ENCODE peak calls at places on chromosomes 16 and 17, in five cellular contexts. One of them, this sample, is unnamed.

GRCh38 chr17:39750131-39751015 is 12.6 kb downstream of the GRB7 start:
- DNase-seq in fibroblast of lung: no peak
- DNase-seq in endothelial cell of umbilical vein: no peak
- DNase-seq in stomach: no peak
- DNase-seq in body of pancreas: peak; percentile 84
- DNase-seq in this sample: no peak

GRCh38 chr17:5500804-5501391 is 14.5 kb downstream of the MIS12 start:
- DNase-seq in fibroblast of lung: peak; percentile 90
- DNase-seq in endothelial cell of umbilical vein: peak; percentile 85
- DNase-seq in stomach: peak; percentile 58
- DNase-seq in body of pancreas: peak; percentile 44
- DNase-seq in this sample: no peak

GRCh38 chr17:77352441-77352840 is 211.7 kb downstream of the SEC14L1 start:
- DNase-seq in fibroblast of lung: no peak
- DNase-seq in endothelial cell of umbilical vein: no peak
- DNase-seq in stomach: peak; percentile 14
- DNase-seq in body of pancreas: no peak
- DNase-seq in this sample: no peak

GRCh38 chr17:48555616-48556533 is 11.0 kb upstream of the HOXB2 start:
- DNase-seq in fibroblast of lung: peak; percentile 70
- DNase-seq in endothelial cell of umbilical vein: peak; percentile 43
- DNase-seq in stomach: no peak
- DNase-seq in body of pancreas: no peak
- DNase-seq in this sample: no peak

GRCh38 chr16:47905771-47906170 is 250.0 kb downstream of the ABCC12 start:
- DNase-seq in fibroblast of lung: peak; percentile 79
- DNase-seq in endothelial cell of umbilical vein: no peak
- DNase-seq in stomach: no peak
- DNase-seq in body of pancreas: no peak
- DNase-seq in this sample: no peak

GRCh38 chr17:51119415-51120356 is 982 bp downstream of the SPAG9 start:
- DNase-seq in fibroblast of lung: peak; percentile 36
- DNase-seq in endothelial cell of umbilical vein: peak; percentile 65
- DNase-seq in stomach: peak; percentile 44
- DNase-seq in body of pancreas: peak; percentile 49
- DNase-seq in this sample: no peak

GRCh38 chr16:66154801-66155200 is 211.7 kb upstream of the CDH5 start:
- DNase-seq in fibroblast of lung: peak; percentile 27
- DNase-seq in endothelial cell of umbilical vein: no peak
- DNase-seq in stomach: no peak
- DNase-seq in body of pancreas: no peak
- DNase-seq in this sample: no peak

GRCh38 chr16:81583893-81584705 is 139.5 kb downstream of the CMIP start:
- DNase-seq in fibroblast of lung: peak; percentile 88
- DNase-seq in endothelial cell of umbilical vein: no peak
- DNase-seq in stomach: peak; percentile 68
- DNase-seq in body of pancreas: no peak
- DNase-seq in this sample: no peak

GRCh38 chr16:3004319-3004718 is 8.4 kb upstream of the CLDN9 start:
- DNase-seq in fibroblast of lung: no peak
- DNase-seq in endothelial cell of umbilical vein: no peak
- DNase-seq in stomach: no peak
- DNase-seq in body of pancreas: no peak
- DNase-seq in this sample: no peak

GRCh38 chr17:78132086-78132676 is 1.6 kb downstream of the TMC8 start:
- DNase-seq in fibroblast of lung: no peak
- DNase-seq in endothelial cell of umbilical vein: no peak
- DNase-seq in stomach: peak; percentile 63
- DNase-seq in body of pancreas: peak; percentile 37
- DNase-seq in this sample: no peak

GRCh38 chr17:76102944-76103273 is 678 bp downstream of the EXOC7 start:
- DNase-seq in fibroblast of lung: no peak
- DNase-seq in endothelial cell of umbilical vein: no peak
- DNase-seq in stomach: no peak
- DNase-seq in body of pancreas: no peak
- DNase-seq in this sample: peak; percentile 25

GRCh38 chr17:66647391-66647983 is 187.4 kb upstream of the CACNG5 start:
- DNase-seq in fibroblast of lung: no peak
- DNase-seq in endothelial cell of umbilical vein: no peak
- DNase-seq in stomach: no peak
- DNase-seq in body of pancreas: no peak
- DNase-seq in this sample: no peak

GRCh38 chr17:76277300-76278267 is 12.4 kb downstream of the UBALD2 start:
- DNase-seq in fibroblast of lung: no peak
- DNase-seq in endothelial cell of umbilical vein: no peak
- DNase-seq in stomach: no peak
- DNase-seq in body of pancreas: no peak
- DNase-seq in this sample: no peak

DNA sequence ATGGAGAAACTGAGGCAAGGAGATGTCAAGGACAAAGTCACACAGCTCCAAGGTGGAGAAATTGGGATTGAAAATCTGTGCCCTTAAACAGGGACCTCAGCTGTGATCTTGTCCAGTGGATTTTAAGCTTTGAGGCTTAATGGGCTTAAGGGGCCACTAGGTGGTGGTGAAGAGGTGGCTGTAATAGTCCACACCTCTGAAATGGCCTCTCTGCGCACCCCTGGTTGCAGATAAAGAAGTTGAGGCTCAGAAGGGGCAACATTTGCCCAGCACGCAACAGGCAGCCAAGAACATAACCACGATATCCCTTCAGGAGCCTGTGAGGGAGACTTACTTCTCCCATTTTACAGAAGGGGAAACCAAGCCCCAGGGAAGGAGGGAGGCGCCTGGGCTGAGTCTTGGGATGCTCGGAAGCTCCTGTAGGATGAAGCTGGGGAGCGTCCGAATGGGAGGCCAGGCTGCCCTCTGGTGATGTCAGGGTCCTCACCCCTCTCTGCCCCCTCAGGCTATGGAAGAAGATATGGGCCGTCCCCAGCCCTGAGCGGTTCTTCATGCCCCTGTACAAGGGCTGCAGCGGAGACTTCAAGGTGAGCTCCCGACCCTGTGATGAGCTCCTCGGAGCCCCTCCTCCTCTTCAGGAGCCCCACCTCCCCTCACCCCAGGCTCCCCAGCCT is 43.7 kb downstream of the IL21R start:
- DNase-seq in fibroblast of lung: no peak
- DNase-seq in endothelial cell of umbilical vein: no peak
- DNase-seq in stomach: no peak
- DNase-seq in body of pancreas: no peak
- DNase-seq in this sample: no peak
- TF ChIP-seq CTCF in fibroblast of lung: no peak
- TF ChIP-seq CTCF in endothelial cell of umbilical vein: no peak
- TF ChIP-seq CTCF in stomach: no peak
- TF ChIP-seq CTCF in body of pancreas: no peak
- TF ChIP-seq CTCF in this sample: no peak

DNA sequence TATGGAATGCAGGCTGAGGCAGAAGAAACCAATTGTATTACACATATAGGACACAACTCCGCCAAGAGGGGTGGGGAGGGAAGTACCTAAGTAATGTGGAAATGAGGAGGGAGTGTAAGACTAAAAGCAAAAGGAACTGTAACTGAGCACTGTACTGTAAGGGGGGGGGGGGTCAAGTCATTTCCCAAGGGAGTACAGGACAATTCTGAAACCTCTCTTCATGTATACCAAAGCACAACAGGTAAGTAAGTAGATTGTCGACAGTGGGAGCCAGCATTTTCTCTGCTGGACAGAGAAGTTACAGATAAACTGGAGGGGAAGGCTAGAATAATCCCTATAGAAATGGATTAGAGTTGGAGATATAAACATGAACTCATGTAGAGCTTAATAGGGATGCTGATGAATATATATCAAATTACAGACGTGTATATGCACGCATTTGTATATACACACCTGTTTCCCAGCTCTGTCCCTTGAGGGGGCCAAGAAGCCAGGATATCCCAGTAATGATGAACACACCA is 6.4 kb downstream of the USP22 start:
- DNase-seq in fibroblast of lung: peak; percentile 49
- DNase-seq in endothelial cell of umbilical vein: no peak
- DNase-seq in stomach: no peak
- DNase-seq in body of pancreas: no peak
- DNase-seq in this sample: no peak
- H3K4me3 ChIP-seq in fibroblast of lung: no peak overlapping the region
- H3K4me3 ChIP-seq in endothelial cell of umbilical vein: no peak overlapping the region
- H3K4me3 ChIP-seq in stomach: no peak overlapping the region
- H3K4me3 ChIP-seq in body of pancreas: no peak overlapping the region
- H3K4me3 ChIP-seq in this sample: no peak overlapping the region

GRCh38 chr17:11747441-11747840 is 149.2 kb downstream of the DNAH9 start:
- DNase-seq in fibroblast of lung: no peak
- DNase-seq in endothelial cell of umbilical vein: no peak
- DNase-seq in stomach: no peak
- DNase-seq in body of pancreas: no peak
- DNase-seq in this sample: no peak

GRCh38 chr17:11738151-11738550 is 139.9 kb downstream of the DNAH9 start:
- DNase-seq in fibroblast of lung: no peak
- DNase-seq in endothelial cell of umbilical vein: no peak
- DNase-seq in stomach: no peak
- DNase-seq in body of pancreas: no peak
- DNase-seq in this sample: no peak

GRCh38 chr17:11739848-11740247 is 141.6 kb downstream of the DNAH9 start:
- DNase-seq in fibroblast of lung: no peak
- DNase-seq in endothelial cell of umbilical vein: no peak
- DNase-seq in stomach: no peak
- DNase-seq in body of pancreas: no peak
- DNase-seq in this sample: no peak

GRCh38 chr17:11744696-11745095 is 146.4 kb downstream of the DNAH9 start:
- DNase-seq in fibroblast of lung: no peak
- DNase-seq in endothelial cell of umbilical vein: no peak
- DNase-seq in stomach: no peak
- DNase-seq in body of pancreas: no peak
- DNase-seq in this sample: no peak

DNA sequence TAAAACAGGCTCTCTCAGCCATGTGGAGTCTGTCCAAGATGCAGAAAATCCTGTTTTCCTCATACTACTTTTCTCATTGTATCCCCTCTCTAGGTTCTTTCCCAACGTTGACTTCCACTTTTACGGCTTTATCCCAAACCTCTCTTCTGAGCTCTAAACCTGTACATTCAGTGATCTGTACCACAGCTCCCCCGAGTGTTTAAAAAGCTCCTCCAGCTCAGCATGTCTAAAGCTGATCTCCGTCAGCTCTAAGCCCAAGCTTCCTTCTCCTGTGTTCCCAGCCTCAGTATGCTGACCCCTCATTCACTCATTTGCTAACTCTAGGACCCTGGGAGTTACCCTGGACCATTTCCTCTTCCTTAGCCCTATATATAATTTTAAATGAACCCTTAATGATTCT is 144.6 kb downstream of the DNAH9 start:
- DNase-seq in fibroblast of lung: no peak
- DNase-seq in endothelial cell of umbilical vein: no peak
- DNase-seq in stomach: no peak
- DNase-seq in body of pancreas: no peak
- DNase-seq in this sample: peak; percentile 13
- TF ChIP-seq CTCF in fibroblast of lung: no peak
- TF ChIP-seq CTCF in endothelial cell of umbilical vein: no peak
- TF ChIP-seq CTCF in stomach: no peak
- TF ChIP-seq CTCF in body of pancreas: no peak
- TF ChIP-seq CTCF in this sample: peak; percentile 59

DNA sequence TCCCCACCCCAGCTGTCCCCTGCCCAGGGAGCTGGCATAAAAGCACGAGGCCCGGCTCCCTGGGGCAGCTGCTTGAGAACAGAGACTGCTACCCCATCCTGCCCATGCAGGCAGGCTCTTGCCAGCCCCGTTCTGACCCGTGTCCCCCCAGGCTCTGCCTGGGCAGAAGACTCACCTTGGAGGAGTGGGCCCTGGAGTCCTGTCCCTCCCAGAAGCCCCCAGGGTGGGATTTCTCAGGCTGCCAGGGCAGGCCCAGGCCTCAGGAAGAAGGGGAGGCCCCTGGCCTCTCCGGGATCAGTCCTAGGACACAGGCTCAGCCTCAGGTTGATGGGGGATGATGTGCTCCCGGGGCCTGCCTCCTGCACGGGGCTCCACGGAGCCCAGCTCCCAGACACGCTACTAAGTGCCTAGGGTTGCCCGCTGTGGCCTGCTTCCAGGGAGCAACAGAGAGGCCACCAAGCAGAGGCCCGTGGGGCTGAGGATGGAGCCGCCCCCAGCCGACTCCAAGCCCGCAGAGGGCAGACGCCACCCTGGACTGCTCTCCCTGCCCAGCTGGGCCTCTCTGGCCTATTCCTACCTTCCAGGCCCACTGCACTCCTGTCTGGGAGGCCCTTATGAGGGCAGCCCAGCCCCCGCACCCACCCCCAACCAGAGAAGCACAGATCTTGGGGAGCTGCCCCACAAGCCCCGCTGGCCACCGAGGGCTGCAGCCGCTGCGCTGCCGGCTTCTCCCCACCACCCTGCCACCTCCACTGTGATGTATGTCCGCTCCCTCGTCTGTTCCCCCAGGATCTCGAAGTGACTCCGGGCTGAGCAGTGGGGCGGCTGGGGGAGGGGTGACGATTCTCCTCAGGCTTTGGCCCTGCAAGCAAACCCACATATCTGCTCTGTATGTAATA is 1.7 kb downstream of the NME3 start:
- DNase-seq in fibroblast of lung: no peak
- DNase-seq in endothelial cell of umbilical vein: no peak
- DNase-seq in stomach: no peak
- DNase-seq in body of pancreas: no peak
- DNase-seq in this sample: no peak
- H3K4me3 ChIP-seq in fibroblast of lung: no peak overlapping the region
- H3K4me3 ChIP-seq in endothelial cell of umbilical vein: no peak overlapping the region
- H3K4me3 ChIP-seq in stomach: peak overlapping the region; percentile 96
- H3K4me3 ChIP-seq in body of pancreas: no peak overlapping the region
- H3K4me3 ChIP-seq in this sample: peak overlapping the region; percentile 94

GRCh38 chr16:1006781-1007180 is 25.2 kb downstream of the SOX8 start:
- DNase-seq in fibroblast of lung: no peak
- DNase-seq in endothelial cell of umbilical vein: no peak
- DNase-seq in stomach: no peak
- DNase-seq in body of pancreas: no peak
- DNase-seq in this sample: no peak

GRCh38 chr16:1007284-1007850 is 25.8 kb downstream of the SOX8 start:
- DNase-seq in fibroblast of lung: no peak
- DNase-seq in endothelial cell of umbilical vein: no peak
- DNase-seq in stomach: peak; percentile 55
- DNase-seq in body of pancreas: no peak
- DNase-seq in this sample: no peak

GRCh38 chr16:1002399-1003161 is 21.0 kb downstream of the SOX8 start:
- DNase-seq in fibroblast of lung: peak; percentile 75
- DNase-seq in endothelial cell of umbilical vein: peak; percentile 81
- DNase-seq in stomach: peak; percentile 63
- DNase-seq in body of pancreas: no peak
- DNase-seq in this sample: peak; percentile 30

GRCh38 chr16:1003551-1004347 is 22.2 kb downstream of the SOX8 start:
- DNase-seq in fibroblast of lung: peak; percentile 34
- DNase-seq in endothelial cell of umbilical vein: peak; percentile 8
- DNase-seq in stomach: no peak
- DNase-seq in body of pancreas: no peak
- DNase-seq in this sample: no peak

DNA sequence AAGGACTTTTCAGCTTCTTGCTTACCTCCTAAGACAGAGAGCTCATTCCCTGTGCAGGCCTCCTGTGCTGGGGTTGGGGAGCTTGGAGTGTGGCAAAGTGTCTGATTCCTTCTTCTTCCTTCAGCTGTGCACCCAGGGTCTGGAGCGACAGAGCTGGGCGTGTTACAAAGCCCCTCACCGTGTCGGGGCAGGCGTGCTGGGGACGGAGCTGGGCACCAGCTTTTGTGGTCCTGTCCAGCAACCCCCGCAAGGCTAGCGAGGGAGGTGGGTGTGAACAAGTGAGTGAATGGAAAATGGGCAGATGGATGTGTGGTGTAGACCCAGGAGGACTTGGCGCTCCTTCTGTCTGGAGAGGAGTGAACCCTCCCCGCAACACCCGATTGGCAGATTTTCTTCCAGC is 23.7 kb downstream of the SOX8 start:
- DNase-seq in fibroblast of lung: no peak
- DNase-seq in endothelial cell of umbilical vein: no peak
- DNase-seq in stomach: no peak
- DNase-seq in body of pancreas: no peak
- DNase-seq in this sample: no peak
- TF ChIP-seq CTCF in fibroblast of lung: no peak
- TF ChIP-seq CTCF in endothelial cell of umbilical vein: no peak
- TF ChIP-seq CTCF in stomach: no peak
- TF ChIP-seq CTCF in body of pancreas: no peak
- TF ChIP-seq CTCF in this sample: no peak

This sample was measured in LNCaP clone FGC.